ENCODE peak calls at places on chromosomes 11 and 22, in five cellular contexts. U, R, L, H and T are unnamed samples.

GRCh38 chr11:19208959-19209568 is 7.3 kb upstream of the CSRP3 start:
- DNase-seq in U (no peak), R (no peak), L (no peak), H (no peak), T (no peak)

GRCh38 chr11:101169944-101170343 is 40.3 kb upstream of the PGR start:
- DNase-seq in U (no peak), R (no peak), L (no peak), H (no peak), T (no peak)

GRCh38 chr11:107824668-107825369 is 33.8 kb downstream of the SLC35F2 start:
- DNase-seq in U (no peak), R (no peak), L (no peak), H (no peak), T (no peak)

GRCh38 chr11:43573233-43573632 is 107.3 kb upstream of the HSD17B12 start:
- DNase-seq in U (no peak), R (no peak), L (no peak), H (peak; percentile 79), T (no peak)

GRCh38 chr11:12640926-12641849 is 33.0 kb upstream of the TEAD1 start:
- DNase-seq in U (no peak), R (no peak), L (no peak), H (no peak), T (no peak)

GRCh38 chr22:39526736-39527171 is 5.8 kb downstream of the RPS19BP1 start:
- DNase-seq in U (no peak), R (no peak), L (no peak), H (peak; percentile 25), T (no peak)

GRCh38 chr11:70671083-70671482 is 272.8 kb downstream of the CTTN start:
- DNase-seq in U (no peak), R (no peak), L (no peak), H (no peak), T (no peak)

GRCh38 chr11:1560618-1561251 is 11.3 kb downstream of the DUSP8 start:
- DNase-seq in U (no peak), R (no peak), L (no peak), H (no peak), T (no peak)

GRCh38 chr11:45799562-45799961 is 5.4 kb upstream of the SLC35C1 start:
- DNase-seq in U (no peak), R (no peak), L (no peak), H (no peak), T (no peak)

DNA sequence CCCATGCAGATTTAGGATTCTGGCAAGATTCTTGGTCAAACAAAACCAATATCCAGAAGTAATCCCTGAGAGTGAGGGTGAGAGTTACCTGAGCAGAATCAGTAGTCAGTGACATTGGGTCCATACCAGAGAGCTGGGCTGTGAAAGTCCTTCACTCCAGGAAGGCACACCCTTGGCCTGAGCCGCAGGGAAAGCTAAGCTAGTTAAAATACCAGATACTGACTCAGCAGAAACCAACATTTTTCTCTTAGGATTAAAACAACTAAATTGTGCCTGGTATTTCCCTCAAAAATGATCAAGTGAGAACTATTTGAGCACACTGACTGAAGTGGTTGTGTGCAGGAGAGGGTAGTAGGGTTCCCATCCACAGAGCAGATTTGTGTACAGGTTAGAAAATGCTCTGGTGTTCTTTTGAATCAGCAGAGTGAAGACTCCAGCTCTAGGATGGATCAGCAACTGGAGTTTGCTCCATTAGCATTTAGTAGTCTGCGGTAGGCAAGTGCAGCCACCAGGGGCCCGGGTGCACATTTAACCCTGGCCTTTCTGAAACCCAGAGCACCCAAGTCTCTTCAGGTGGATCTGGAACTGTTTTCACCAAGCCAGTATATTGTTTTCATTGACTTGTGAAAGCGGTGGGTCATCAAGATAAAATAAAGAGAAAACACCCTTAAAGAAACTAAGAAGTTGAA is 100.7 kb upstream of the CLPB start:
- DNase-seq in U (no peak), R (no peak), L (peak; percentile 32), H (peak; percentile 13), T (no peak)
- TF ChIP-seq CTCF in U (no peak), R (no peak), L (no peak), H (peak; percentile 20), T (peak; percentile 18)

GRCh38 chr11:115054541-115055538 is 376.5 kb downstream of the NXPE2 start:
- DNase-seq in U (peak; percentile 66), R (no peak), L (no peak), H (no peak), T (no peak)

GRCh38 chr11:115066111-115066660 is 387.9 kb downstream of the NXPE2 start:
- DNase-seq in U (no peak), R (no peak), L (no peak), H (no peak), T (no peak)

GRCh38 chr11:115056514-115056913 is 378.2 kb downstream of the NXPE2 start:
- DNase-seq in U (no peak), R (no peak), L (no peak), H (no peak), T (no peak)

GRCh38 chr11:115065314-115065713 is 387.0 kb downstream of the NXPE2 start:
- DNase-seq in U (no peak), R (no peak), L (no peak), H (no peak), T (no peak)

DNA sequence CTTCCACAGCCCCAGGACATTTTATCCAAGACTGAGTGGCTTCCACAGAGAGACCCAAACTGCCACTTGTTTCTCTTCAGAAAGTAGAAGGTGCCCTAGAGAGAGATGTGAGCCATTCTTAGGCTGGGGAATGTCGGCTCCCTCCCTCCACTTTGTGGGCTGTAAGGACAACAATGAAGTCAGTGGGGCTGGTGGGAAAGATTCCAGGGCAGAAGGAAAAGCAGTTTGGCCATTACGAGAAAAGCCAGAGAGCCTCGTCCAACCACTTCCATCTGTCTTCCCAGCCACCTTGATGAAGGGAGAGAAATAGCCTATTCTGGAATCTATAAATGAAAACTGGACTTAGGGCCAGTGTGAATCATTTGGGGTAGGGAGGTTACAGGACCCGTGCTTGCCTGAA is 382.5 kb downstream of the NXPE2 start:
- DNase-seq in U (no peak), R (no peak), L (no peak), H (peak; percentile 16), T (no peak)
- H3K4me3 ChIP-seq in U (no peak overlapping the region), R (no peak overlapping the region), L (no peak overlapping the region), H (no peak overlapping the region), T (no peak overlapping the region)

GRCh38 chr11:34869425-34869824 is 46.8 kb downstream of the APIP start:
- DNase-seq in U (no peak), R (no peak), L (no peak), H (peak; percentile 30), T (no peak)
- H3K27me3 ChIP-seq in U (no peaks in the 10 kb centered on the region), R (no peaks in the 10 kb centered on the region), L (no peaks in the 10 kb centered on the region), H (no peaks in the 10 kb centered on the region), T (no peaks in the 10 kb centered on the region)

GRCh38 chr11:88288560-88288959 is 49.0 kb downstream of the CTSC start:
- DNase-seq in U (no peak), R (no peak), L (no peak), H (no peak), T (no peak)

GRCh38 chr11:88295028-88295427 is 42.5 kb downstream of the CTSC start:
- DNase-seq in U (no peak), R (no peak), L (no peak), H (no peak), T (no peak)

GRCh38 chr11:88297320-88298263 is 39.9 kb downstream of the CTSC start:
- DNase-seq in U (no peak), R (no peak), L (no peak), H (no peak), T (no peak)

GRCh38 chr11:88293931-88294330 is 43.6 kb downstream of the CTSC start:
- DNase-seq in U (no peak), R (no peak), L (no peak), H (no peak), T (no peak)

DNA sequence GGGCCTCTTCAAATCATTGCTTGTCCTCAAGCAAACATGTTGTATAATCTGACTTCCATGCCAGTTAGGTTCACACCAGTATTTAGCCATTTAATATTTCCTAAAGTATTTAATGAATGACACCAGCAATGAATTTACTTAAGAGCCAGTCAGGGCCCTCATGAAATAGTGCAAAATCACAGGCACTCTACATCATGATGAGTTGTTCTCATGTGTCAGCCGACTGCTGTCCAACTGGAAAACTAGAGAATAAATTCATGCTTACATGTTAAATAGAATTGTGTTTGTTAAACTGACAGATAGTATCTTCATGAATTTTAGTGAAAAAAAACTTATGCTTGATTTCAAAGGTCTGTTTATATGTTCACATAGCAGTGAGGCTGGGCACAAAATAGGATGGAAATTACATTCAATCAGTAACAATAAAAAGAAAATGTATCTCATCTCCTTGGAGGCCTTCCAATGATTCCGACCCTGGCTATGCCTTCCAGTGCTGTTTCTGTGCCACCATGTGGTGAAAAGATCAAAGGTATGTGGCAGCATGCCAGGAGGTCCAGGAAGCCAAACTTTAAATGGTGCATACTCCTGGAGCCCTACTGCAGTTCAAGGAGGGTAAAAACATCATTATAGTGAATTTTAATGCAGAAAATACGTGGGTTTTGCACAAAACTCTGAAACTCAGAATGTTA is 45.2 kb downstream of the CTSC start:
- DNase-seq in U (no peak), R (no peak), L (no peak), H (no peak), T (no peak)
- TF ChIP-seq CTCF in U (no peak), R (peak; percentile 37), L (no peak), H (no peak), T (no peak)